ENCODE peak calls at places on chromosomes 2 and 18, in four cellular contexts. One of them, this sample, is unnamed.

GRCh38 chr2:30177440-30177839 is 30.6 kb downstream of the YPEL5 start:
- DNase-seq in mesendoderm: no peak
- DNase-seq in IMR-90: no peak
- DNase-seq in neuronal stem cell: no peak
- DNase-seq in this sample: no peak

GRCh38 chr18:36688020-36688965 is 140.5 kb downstream of the TPGS2 start:
- DNase-seq in mesendoderm: peak
- DNase-seq in IMR-90: peak
- DNase-seq in neuronal stem cell: peak
- DNase-seq in this sample: peak

GRCh38 chr2:98749053-98749450 is 18.1 kb upstream of the MGAT4A start:
- DNase-seq in mesendoderm: no peak
- DNase-seq in IMR-90: no peak
- DNase-seq in neuronal stem cell: no peak
- DNase-seq in this sample: no peak

GRCh38 chr18:37640504-37640903 is 74.9 kb upstream of the CELF4 start:
- DNase-seq in mesendoderm: peak
- DNase-seq in IMR-90: no peak
- DNase-seq in neuronal stem cell: no peak
- DNase-seq in this sample: no peak

GRCh38 chr2:36079793-36080192 is 275.8 kb upstream of the CRIM1 start:
- DNase-seq in mesendoderm: no peak
- DNase-seq in IMR-90: no peak
- DNase-seq in neuronal stem cell: no peak
- DNase-seq in this sample: no peak

GRCh38 chr2:102040229-102040628 is 48.5 kb downstream of the IL1R2 start:
- DNase-seq in mesendoderm: no peak
- DNase-seq in IMR-90: no peak
- DNase-seq in neuronal stem cell: no peak
- DNase-seq in this sample: no peak

GRCh38 chr18:8998481-8999217 is 103.8 kb upstream of the NDUFV2 start:
- DNase-seq in mesendoderm: no peak
- DNase-seq in IMR-90: peak
- DNase-seq in neuronal stem cell: no peak
- DNase-seq in this sample: no peak

GRCh38 chr2:175600024-175600831 is 401.8 kb downstream of the LNPK start:
- DNase-seq in mesendoderm: peak
- DNase-seq in IMR-90: no peak
- DNase-seq in neuronal stem cell: no peak
- DNase-seq in this sample: no peak

GRCh38 chr18:79203017-79203605 is 133.9 kb downstream of the ATP9B start:
- DNase-seq in mesendoderm: no peak
- DNase-seq in IMR-90: peak
- DNase-seq in neuronal stem cell: no peak
- DNase-seq in this sample: no peak

GRCh38 chr2:128446866-128447537 is 128.3 kb upstream of the HS6ST1 start:
- DNase-seq in mesendoderm: no peak
- DNase-seq in IMR-90: no peak
- DNase-seq in neuronal stem cell: no peak
- DNase-seq in this sample: peak

GRCh38 chr2:157476915-157477709 is 33.2 kb upstream of the CYTIP start:
- DNase-seq in mesendoderm: no peak
- DNase-seq in IMR-90: peak
- DNase-seq in neuronal stem cell: no peak
- DNase-seq in this sample: no peak

GRCh38 chr2:239230318-239231052 is 170.3 kb downstream of the HDAC4 start:
- DNase-seq in mesendoderm: no peak
- DNase-seq in IMR-90: no peak
- DNase-seq in neuronal stem cell: no peak
- DNase-seq in this sample: no peak

GRCh38 chr18:3578621-3579020 is 128.6 kb downstream of the TGIF1 start:
- DNase-seq in mesendoderm: no peak
- DNase-seq in IMR-90: no peak
- DNase-seq in neuronal stem cell: no peak
- DNase-seq in this sample: no peak

GRCh38 chr2:31414601-31415241 is at the start of gene XDH:
- DNase-seq in mesendoderm: no peak
- DNase-seq in IMR-90: no peak
- DNase-seq in neuronal stem cell: no peak
- DNase-seq in this sample: no peak

GRCh38 chr2:53545159-53546055 is 222.2 kb upstream of the CHAC2 start:
- DNase-seq in mesendoderm: no peak
- DNase-seq in IMR-90: no peak
- DNase-seq in neuronal stem cell: no peak
- DNase-seq in this sample: no peak

GRCh38 chr18:13219576-13219975 is 1.0 kb downstream of the LDLRAD4 start:
- DNase-seq in mesendoderm: no peak
- DNase-seq in IMR-90: no peak
- DNase-seq in neuronal stem cell: no peak
- DNase-seq in this sample: no peak
- H3K18ac ChIP-seq in mesendoderm: no peak
- H3K18ac ChIP-seq in IMR-90: no peak
- H3K18ac ChIP-seq in neuronal stem cell: no peak
- H3K18ac ChIP-seq in this sample: no peak

GRCh38 chr18:10316778-10317177 is 137.7 kb upstream of the APCDD1 start:
- DNase-seq in mesendoderm: no peak
- DNase-seq in IMR-90: no peak
- DNase-seq in neuronal stem cell: no peak
- DNase-seq in this sample: no peak

GRCh38 chr18:10315542-10315941 is 138.9 kb upstream of the APCDD1 start:
- DNase-seq in mesendoderm: no peak
- DNase-seq in IMR-90: no peak
- DNase-seq in neuronal stem cell: no peak
- DNase-seq in this sample: no peak

GRCh38 chr18:10320201-10320600 is 134.2 kb upstream of the APCDD1 start:
- DNase-seq in mesendoderm: no peak
- DNase-seq in IMR-90: no peak
- DNase-seq in neuronal stem cell: no peak
- DNase-seq in this sample: no peak

GRCh38 chr18:10318686-10318960 is 135.8 kb upstream of the APCDD1 start:
- DNase-seq in mesendoderm: peak
- DNase-seq in IMR-90: peak
- DNase-seq in neuronal stem cell: no peak
- DNase-seq in this sample: no peak

GRCh38 chr18:10317864-10318685 is 136.4 kb upstream of the APCDD1 start:
- DNase-seq in mesendoderm: peak
- DNase-seq in IMR-90: no peak
- DNase-seq in neuronal stem cell: no peak
- DNase-seq in this sample: no peak
- H4K8ac ChIP-seq in mesendoderm: no peak
- H4K8ac ChIP-seq in IMR-90: no peak
- H4K8ac ChIP-seq in neuronal stem cell: no peak
- H4K8ac ChIP-seq in this sample: no peak

GRCh38 chr2:24913896-24914295 is 6.1 kb downstream of the ADCY3 start:
- DNase-seq in mesendoderm: no peak
- DNase-seq in IMR-90: no peak
- DNase-seq in neuronal stem cell: no peak
- DNase-seq in this sample: no peak
- H3K18ac ChIP-seq in mesendoderm: no peak
- H3K18ac ChIP-seq in IMR-90: no peak
- H3K18ac ChIP-seq in neuronal stem cell: no peak
- H3K18ac ChIP-seq in this sample: no peak

DNA sequence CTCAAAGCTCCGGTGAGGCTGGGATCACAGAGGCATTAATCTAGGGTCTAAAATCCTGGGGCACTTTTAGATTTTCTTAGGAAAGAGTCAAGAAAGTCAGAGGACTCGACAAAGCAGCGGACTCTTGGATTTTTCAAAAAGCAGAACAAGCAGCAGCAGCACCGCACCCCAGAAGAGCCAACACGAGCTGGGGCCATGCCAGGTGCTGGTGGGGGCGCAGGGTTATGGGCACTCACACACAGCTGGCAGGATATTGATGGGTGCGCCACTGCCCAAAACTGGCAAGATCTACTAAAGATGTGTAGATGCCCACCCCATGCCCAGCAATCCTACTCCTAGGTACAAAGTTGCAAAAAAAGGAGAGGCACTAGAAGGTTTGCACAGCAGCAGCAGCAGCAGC is 33.9 kb upstream of the SEMA4C start:
- DNase-seq in mesendoderm: no peak
- DNase-seq in IMR-90: no peak
- DNase-seq in neuronal stem cell: no peak
- DNase-seq in this sample: no peak
- H4K8ac ChIP-seq in mesendoderm: no peak
- H4K8ac ChIP-seq in IMR-90: no peak
- H4K8ac ChIP-seq in neuronal stem cell: no peak
- H4K8ac ChIP-seq in this sample: no peak

DNA sequence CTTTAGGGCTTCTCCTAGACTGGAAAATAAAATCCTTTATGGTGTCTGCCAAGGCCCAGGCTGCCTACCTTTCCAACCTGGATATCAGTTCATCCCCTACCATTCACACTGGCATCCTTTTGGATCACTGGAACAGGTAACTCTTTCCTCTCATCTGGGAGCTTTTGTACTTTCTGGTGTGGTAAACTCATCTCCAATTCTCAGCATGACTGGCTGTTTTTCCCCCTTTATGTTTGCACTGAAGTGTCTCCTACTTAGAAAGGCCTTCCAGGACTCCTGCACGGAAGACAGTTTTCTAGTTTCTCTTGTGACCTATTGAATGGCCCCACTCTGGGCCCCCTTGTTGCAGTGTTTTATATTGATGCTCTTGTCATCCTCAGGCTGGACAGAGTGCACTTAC is 130.1 kb downstream of the PIEZO2 start:
- DNase-seq in mesendoderm: no peak
- DNase-seq in IMR-90: no peak
- DNase-seq in neuronal stem cell: no peak
- DNase-seq in this sample: no peak
- H3K18ac ChIP-seq in mesendoderm: no peak
- H3K18ac ChIP-seq in IMR-90: no peak
- H3K18ac ChIP-seq in neuronal stem cell: no peak
- H3K18ac ChIP-seq in this sample: no peak

GRCh38 chr2:205637779-205638503 is 44.4 kb upstream of the NRP2 start:
- DNase-seq in mesendoderm: no peak
- DNase-seq in IMR-90: no peak
- DNase-seq in neuronal stem cell: no peak
- DNase-seq in this sample: no peak
- H4K8ac ChIP-seq in mesendoderm: no peak
- H4K8ac ChIP-seq in IMR-90: no peak
- H4K8ac ChIP-seq in neuronal stem cell: no peak
- H4K8ac ChIP-seq in this sample: no peak

DNA sequence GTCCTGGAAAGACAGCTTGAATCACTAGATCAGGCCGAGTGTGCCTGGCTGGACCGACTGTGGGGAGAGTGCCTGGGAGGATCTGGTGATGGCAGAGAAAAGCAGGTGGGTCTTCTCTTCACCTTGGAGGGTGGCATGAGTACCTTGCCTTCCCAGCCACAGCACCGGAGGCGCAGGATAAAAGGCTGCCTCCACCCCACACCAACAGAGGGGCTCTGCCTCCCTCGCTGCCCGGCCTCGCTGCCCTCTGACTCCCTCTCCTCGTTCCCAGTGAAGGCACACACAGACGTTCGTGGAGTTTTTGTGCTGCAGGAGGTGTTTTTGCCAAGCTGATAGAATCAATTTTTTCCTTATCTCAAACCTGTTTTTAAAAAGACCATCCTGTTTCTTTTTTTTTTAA is 71.4 kb upstream of the HAAO start:
- DNase-seq in mesendoderm: no peak
- DNase-seq in IMR-90: no peak
- DNase-seq in neuronal stem cell: no peak
- DNase-seq in this sample: no peak
- H3K18ac ChIP-seq in mesendoderm: no peak
- H3K18ac ChIP-seq in IMR-90: no peak
- H3K18ac ChIP-seq in neuronal stem cell: peak
- H3K18ac ChIP-seq in this sample: no peak

This sample was measured in H9.